ENCODE peak calls at places on chromosomes 16 and 17, in nine cellular contexts. A is lower lobe of right lung; U is heart left ventricle; D is activated T-cell treated with anti-CD3 and anti-CD28 coated beads, Interleukin-2, amount 50 U/mL, for 4 hours; R is activated CD8-positive, alpha-beta T cell treated with anti-CD3 and anti-CD28 coated beads for 36 hours; H is right cardiac atrium; S is activated CD8-positive, alpha-beta memory T cell treated with anti-CD3 and anti-CD28 coated beads, Interleukin-2, amount 10 ng/mL, durations not matched to agents 7 days and 5 days; Y is A549; E is natural killer cell. X is an unnamed sample.

GRCh38 chr17:38617074-38617860 is 11.5 kb upstream of the SRCIN1 start:
- ATAC-seq in U (no peak), S (no peak), D (no peak), Y (no peak), A (peak), H (no peak), E (no peak), R (no peak), X (no peak)

GRCh38 chr17:71440513-71440912 is 680.3 kb upstream of the SOX9 start:
- ATAC-seq in U (no peak), R (no peak), A (no peak), E (no peak), S (no peak), Y (peak), H (no peak), D (no peak), X (no peak)

GRCh38 chr17:19317359-19318095 is 45.0 kb downstream of the B9D1 start:
- ATAC-seq in S (no peak), Y (peak), H (peak), D (no peak), A (peak), U (peak), E (no peak), R (no peak), X (peak)

GRCh38 chr17:64938290-64938689 is 19.0 kb upstream of the LRRC37A3 start:
- ATAC-seq in S (peak), Y (no peak), H (no peak), R (no peak), U (no peak), E (peak), A (no peak), D (no peak), X (no peak)

GRCh38 chr17:18084256-18084655 is 3.5 kb upstream of the DRG2 start:
- ATAC-seq in A (no peak), H (no peak), U (no peak), D (no peak), S (no peak), R (no peak), Y (no peak), E (no peak), X (no peak)

GRCh38 chr17:20935740-20936139 is 107.1 kb downstream of the USP22 start:
- ATAC-seq in A (no peak), U (peak), D (no peak), S (no peak), Y (no peak), R (no peak), E (no peak), H (peak), X (peak)

GRCh38 chr16:31277659-31278260 is 18.0 kb downstream of the ITGAM start:
- ATAC-seq in D (no peak), A (no peak), U (no peak), S (no peak), H (no peak), Y (no peak), E (no peak), R (no peak), X (no peak)

GRCh38 chr16:56679813-56680212 is 2.5 kb upstream of the MT1X start:
- ATAC-seq in A (no peak), Y (no peak), H (peak), R (peak), E (no peak), S (no peak), D (no peak), U (peak), X (no peak)

GRCh38 chr16:49828545-49829267 is 27.2 kb downstream of the ZNF423 start:
- ATAC-seq in Y (no peak), R (no peak), U (peak), S (no peak), D (no peak), E (no peak), A (no peak), H (peak), X (no peak)

GRCh38 chr17:42230225-42230624 is 35.9 kb upstream of the GHDC start:
- ATAC-seq in U (no peak), D (peak), R (peak), A (no peak), H (no peak), S (peak), Y (no peak), E (no peak), X (no peak)

GRCh38 chr16:58413359-58413758 is 21.1 kb downstream of the GINS3 start:
- ATAC-seq in A (no peak), S (no peak), R (no peak), H (no peak), E (no peak), Y (no peak), U (no peak), D (no peak), X (no peak)

GRCh38 chr16:11190585-11191565 is 65.1 kb downstream of the SOCS1 start:
- ATAC-seq in H (no peak), D (peak), Y (no peak), R (peak), A (no peak), E (no peak), S (no peak), U (no peak), X (no peak)

GRCh38 chr16:14434860-14435259 is 195.2 kb downstream of the PARN start:
- ATAC-seq in S (no peak), E (no peak), H (no peak), U (no peak), R (no peak), Y (no peak), A (no peak), D (no peak), X (no peak)

GRCh38 chr16:55728797-55729196 is 73.0 kb downstream of the SLC6A2 start:
- ATAC-seq in S (no peak), E (no peak), D (no peak), H (no peak), R (no peak), Y (no peak), U (no peak), A (no peak), X (no peak)

GRCh38 chr17:39740357-39741111 is 2.8 kb downstream of the GRB7 start:
- ATAC-seq in U (peak), R (no peak), E (no peak), A (no peak), D (no peak), H (no peak), S (no peak), Y (no peak), X (peak)

GRCh38 chr16:74775255-74775654 is 635 bp upstream of the FA2H start:
- ATAC-seq in H (no peak), Y (no peak), U (no peak), A (no peak), D (no peak), S (no peak), E (no peak), R (no peak), X (no peak)

GRCh38 chr16:79069634-79070033 is 530.9 kb downstream of the MAF start:
- ATAC-seq in D (no peak), E (no peak), H (no peak), A (no peak), R (peak), Y (no peak), S (no peak), U (no peak), X (no peak)

GRCh38 chr17:17743391-17744112 is 62.3 kb downstream of the RAI1 start:
- ATAC-seq in H (no peak), U (no peak), S (no peak), D (no peak), Y (no peak), R (no peak), A (no peak), E (no peak), X (no peak)

GRCh38 chr17:82386881-82387498 is 15.4 kb downstream of the UTS2R start:
- ATAC-seq in U (no peak), S (no peak), A (no peak), R (no peak), E (no peak), Y (no peak), D (no peak), H (no peak), X (no peak)

GRCh38 chr17:43517615-43518386 is 28.3 kb downstream of the ETV4 start:
- ATAC-seq in H (no peak), Y (no peak), U (peak), A (no peak), D (no peak), S (peak), R (peak), E (no peak), X (no peak)

GRCh38 chr17:33934696-33935095 is 320.4 kb upstream of the CCL2 start:
- ATAC-seq in E (no peak), Y (no peak), U (no peak), R (no peak), D (no peak), S (no peak), A (no peak), H (no peak), X (no peak)

GRCh38 chr17:76601042-76601441 is 15.4 kb upstream of the ST6GALNAC2 start:
- ATAC-seq in S (no peak), R (no peak), D (no peak), U (no peak), H (no peak), A (no peak), Y (no peak), E (no peak), X (no peak)

GRCh38 chr17:2343421-2343820 is 6.1 kb downstream of the SGSM2 start:
- ATAC-seq in H (no peak), R (peak), D (peak), S (peak), E (no peak), A (no peak), Y (no peak), U (no peak), X (no peak)

GRCh38 chr17:81511800-81512559 is 619 bp downstream of the ACTG1 start:
- ATAC-seq in A (peak), E (peak), U (no peak), S (no peak), R (no peak), Y (peak), H (peak), D (no peak), X (peak)

GRCh38 chr17:19448341-19449268 is 37.6 kb downstream of the RNF112 start:
- ATAC-seq in A (peak), Y (peak), S (no peak), H (peak), R (no peak), E (no peak), U (peak), D (no peak), X (peak)

GRCh38 chr16:23082161-23082788 is 67.0 kb downstream of the USP31 start:
- ATAC-seq in S (no peak), E (no peak), H (peak), R (no peak), Y (peak), U (peak), D (no peak), A (no peak), X (no peak)

GRCh38 chr16:75096730-75097129 is 19.9 kb downstream of the LDHD start:
- ATAC-seq in H (no peak), S (no peak), R (no peak), Y (no peak), D (no peak), U (no peak), A (peak), E (no peak), X (no peak)

X was measured in gastroesophageal sphincter.